ENCODE peak calls at places on chromosomes 1 and 21, in seven cellular contexts. One of them, this sample, is unnamed.
A peak's percentile ranks its signal among the peaks of the same experiment; 100 is the strongest.

GRCh38 chr1:30816211-30817082 is 58.9 kb upstream of the LAPTM5 start:
- DNase-seq in kidney glomerular epithelial cell: peak; percentile 75
- DNase-seq in Kasumi-1: no peak
- DNase-seq in ACHN: peak; percentile 93
- DNase-seq in Caco-2: no peak
- DNase-seq in ELR: peak; percentile 95
- DNase-seq in activated T-cell treated with anti-CD3 and anti-CD28 coated beads, Interleukin-2, amount 50 U/mL, for 72 hours: no peak
- DNase-seq in this sample: peak; percentile 89

GRCh38 chr1:51907079-51907702 is 28.7 kb upstream of the NRDC start:
- DNase-seq in ELR: no peak
- DNase-seq in ACHN: no peak
- DNase-seq in Caco-2: no peak
- DNase-seq in Kasumi-1: no peak
- DNase-seq in activated T-cell treated with anti-CD3 and anti-CD28 coated beads, Interleukin-2, amount 50 U/mL, for 72 hours: no peak
- DNase-seq in kidney glomerular epithelial cell: no peak
- DNase-seq in this sample: no peak

GRCh38 chr21:34072145-34073031 is 990 bp upstream of the MRPS6 start:
- DNase-seq in ACHN: no peak
- DNase-seq in activated T-cell treated with anti-CD3 and anti-CD28 coated beads, Interleukin-2, amount 50 U/mL, for 72 hours: no peak
- DNase-seq in ELR: peak; percentile 37
- DNase-seq in Kasumi-1: no peak
- DNase-seq in kidney glomerular epithelial cell: no peak
- DNase-seq in Caco-2: no peak
- DNase-seq in this sample: no peak

GRCh38 chr1:39398278-39399010 is 93.0 kb upstream of the BMP8A start:
- DNase-seq in kidney glomerular epithelial cell: peak; percentile 100
- DNase-seq in activated T-cell treated with anti-CD3 and anti-CD28 coated beads, Interleukin-2, amount 50 U/mL, for 72 hours: peak; percentile 43
- DNase-seq in ACHN: peak; percentile 97
- DNase-seq in Caco-2: peak; percentile 54
- DNase-seq in Kasumi-1: peak; percentile 93
- DNase-seq in ELR: peak; percentile 98
- DNase-seq in this sample: peak; percentile 98

GRCh38 chr1:50156241-50157010 is 47.7 kb downstream of the ELAVL4 start:
- DNase-seq in activated T-cell treated with anti-CD3 and anti-CD28 coated beads, Interleukin-2, amount 50 U/mL, for 72 hours: no peak
- DNase-seq in ELR: no peak
- DNase-seq in Kasumi-1: no peak
- DNase-seq in Caco-2: no peak
- DNase-seq in kidney glomerular epithelial cell: no peak
- DNase-seq in ACHN: no peak
- DNase-seq in this sample: peak; percentile 30

GRCh38 chr1:201311356-201312011 is 28.2 kb downstream of the PKP1 start:
- DNase-seq in Kasumi-1: no peak
- DNase-seq in ACHN: no peak
- DNase-seq in ELR: no peak
- DNase-seq in kidney glomerular epithelial cell: no peak
- DNase-seq in activated T-cell treated with anti-CD3 and anti-CD28 coated beads, Interleukin-2, amount 50 U/mL, for 72 hours: peak; percentile 5
- DNase-seq in Caco-2: no peak
- DNase-seq in this sample: peak; percentile 97

GRCh38 chr1:162206749-162207635 is 137.5 kb downstream of the NOS1AP start:
- DNase-seq in activated T-cell treated with anti-CD3 and anti-CD28 coated beads, Interleukin-2, amount 50 U/mL, for 72 hours: no peak
- DNase-seq in ELR: no peak
- DNase-seq in ACHN: no peak
- DNase-seq in Caco-2: no peak
- DNase-seq in Kasumi-1: no peak
- DNase-seq in kidney glomerular epithelial cell: peak; percentile 47
- DNase-seq in this sample: peak; percentile 74

GRCh38 chr1:66422804-66423203 is 111.1 kb upstream of the SGIP1 start:
- DNase-seq in activated T-cell treated with anti-CD3 and anti-CD28 coated beads, Interleukin-2, amount 50 U/mL, for 72 hours: no peak
- DNase-seq in ACHN: no peak
- DNase-seq in kidney glomerular epithelial cell: no peak
- DNase-seq in ELR: no peak
- DNase-seq in Kasumi-1: no peak
- DNase-seq in Caco-2: no peak
- DNase-seq in this sample: no peak

GRCh38 chr1:223763881-223764280 is 51.5 kb downstream of the CAPN2 start:
- DNase-seq in Kasumi-1: no peak
- DNase-seq in ELR: no peak
- DNase-seq in activated T-cell treated with anti-CD3 and anti-CD28 coated beads, Interleukin-2, amount 50 U/mL, for 72 hours: no peak
- DNase-seq in ACHN: no peak
- DNase-seq in Caco-2: no peak
- DNase-seq in kidney glomerular epithelial cell: no peak
- DNase-seq in this sample: no peak

GRCh38 chr1:219757890-219758289 is 145.0 kb upstream of the ZC3H11B start:
- DNase-seq in kidney glomerular epithelial cell: no peak
- DNase-seq in Caco-2: no peak
- DNase-seq in Kasumi-1: no peak
- DNase-seq in ACHN: no peak
- DNase-seq in ELR: no peak
- DNase-seq in activated T-cell treated with anti-CD3 and anti-CD28 coated beads, Interleukin-2, amount 50 U/mL, for 72 hours: no peak
- DNase-seq in this sample: peak; percentile 46